ENCODE peak calls at places on chromosome X, in eight cellular contexts. One of them, this sample, is unnamed. For H3K4me1, the result is how much of the 10 kb centered on the place peaks cover.

GRCh38 chrX:13346646-13347045 is 26.8 kb upstream of the ATXN3L start:
- DNase-seq in H9: no peak
- DNase-seq in fibroblast of lung: no peak
- DNase-seq in aorta: no peak
- DNase-seq in kidney: no peak
- DNase-seq in OCI-LY7: no peak
- DNase-seq in NT2/D1: no peak
- DNase-seq in mammary epithelial cell: no peak
- DNase-seq in this sample: no peak

GRCh38 chrX:68693481-68694410 is 46.3 kb downstream of the STARD8 start:
- DNase-seq in kidney: peak
- DNase-seq in H9: peak
- DNase-seq in aorta: peak
- DNase-seq in OCI-LY7: no peak
- DNase-seq in fibroblast of lung: peak
- DNase-seq in NT2/D1: peak
- DNase-seq in mammary epithelial cell: peak
- DNase-seq in this sample: peak

GRCh38 chrX:28491941-28492340 is 95.3 kb upstream of the IL1RAPL1 start:
- DNase-seq in mammary epithelial cell: peak
- DNase-seq in H9: no peak
- DNase-seq in OCI-LY7: no peak
- DNase-seq in aorta: no peak
- DNase-seq in kidney: no peak
- DNase-seq in NT2/D1: no peak
- DNase-seq in fibroblast of lung: no peak
- DNase-seq in this sample: no peak

GRCh38 chrX:82945332-82945731 is 562.8 kb upstream of the POU3F4 start:
- DNase-seq in kidney: no peak
- DNase-seq in H9: no peak
- DNase-seq in mammary epithelial cell: no peak
- DNase-seq in OCI-LY7: no peak
- DNase-seq in fibroblast of lung: no peak
- DNase-seq in aorta: no peak
- DNase-seq in NT2/D1: no peak
- DNase-seq in this sample: no peak

GRCh38 chrX:119156241-119156640 is 28.6 kb upstream of the KIAA1210 start:
- DNase-seq in OCI-LY7: no peak
- DNase-seq in mammary epithelial cell: no peak
- DNase-seq in aorta: no peak
- DNase-seq in H9: no peak
- DNase-seq in fibroblast of lung: no peak
- DNase-seq in kidney: no peak
- DNase-seq in NT2/D1: no peak
- DNase-seq in this sample: no peak

GRCh38 chrX:29155286-29155685 is 568.0 kb downstream of the IL1RAPL1 start:
- DNase-seq in aorta: no peak
- DNase-seq in mammary epithelial cell: no peak
- DNase-seq in fibroblast of lung: no peak
- DNase-seq in NT2/D1: no peak
- DNase-seq in kidney: no peak
- DNase-seq in OCI-LY7: no peak
- DNase-seq in H9: no peak
- DNase-seq in this sample: no peak

GRCh38 chrX:149865390-149865789 is 15.6 kb upstream of the MAGEA8 start:
- DNase-seq in kidney: no peak
- DNase-seq in H9: no peak
- DNase-seq in aorta: no peak
- DNase-seq in OCI-LY7: no peak
- DNase-seq in fibroblast of lung: no peak
- DNase-seq in mammary epithelial cell: no peak
- DNase-seq in NT2/D1: no peak
- DNase-seq in this sample: no peak

GRCh38 chrX:34584781-34585180 is 72.3 kb downstream of the TMEM47 start:
- DNase-seq in OCI-LY7: no peak
- DNase-seq in NT2/D1: no peak
- DNase-seq in kidney: no peak
- DNase-seq in H9: no peak
- DNase-seq in aorta: no peak
- DNase-seq in fibroblast of lung: no peak
- DNase-seq in mammary epithelial cell: peak
- DNase-seq in this sample: no peak

GRCh38 chrX:39398215-39398972 is 597.1 kb downstream of the MID1IP1 start:
- DNase-seq in NT2/D1: no peak
- DNase-seq in fibroblast of lung: no peak
- DNase-seq in aorta: no peak
- DNase-seq in H9: no peak
- DNase-seq in mammary epithelial cell: no peak
- DNase-seq in OCI-LY7: no peak
- DNase-seq in kidney: no peak
- DNase-seq in this sample: no peak

GRCh38 chrX:74085642-74086236 is 218.2 kb upstream of the ZCCHC13 start:
- DNase-seq in kidney: no peak
- DNase-seq in aorta: no peak
- DNase-seq in H9: no peak
- DNase-seq in mammary epithelial cell: no peak
- DNase-seq in NT2/D1: no peak
- DNase-seq in fibroblast of lung: no peak
- DNase-seq in OCI-LY7: no peak
- DNase-seq in this sample: no peak

GRCh38 chrX:1389181-1389992 is 2.5 kb downstream of the SLC25A6 start:
- DNase-seq in fibroblast of lung: no peak
- DNase-seq in kidney: peak
- DNase-seq in mammary epithelial cell: no peak
- DNase-seq in aorta: peak
- DNase-seq in H9: no peak
- DNase-seq in NT2/D1: no peak
- DNase-seq in OCI-LY7: no peak
- DNase-seq in this sample: peak

GRCh38 chrX:386239-386767 is 404 bp downstream of the PPP2R3B start:
- DNase-seq in fibroblast of lung: no peak
- DNase-seq in aorta: peak
- DNase-seq in H9: no peak
- DNase-seq in mammary epithelial cell: no peak
- DNase-seq in NT2/D1: no peak
- DNase-seq in kidney: no peak
- DNase-seq in OCI-LY7: peak
- DNase-seq in this sample: no peak

GRCh38 chrX:37921758-37922157 is 74.4 kb upstream of the DYNLT3 start:
- DNase-seq in mammary epithelial cell: peak
- DNase-seq in H9: no peak
- DNase-seq in aorta: no peak
- DNase-seq in OCI-LY7: no peak
- DNase-seq in kidney: no peak
- DNase-seq in NT2/D1: no peak
- DNase-seq in fibroblast of lung: peak
- DNase-seq in this sample: no peak

GRCh38 chrX:71859637-71860036 is 51.0 kb upstream of the NHSL2 start:
- DNase-seq in fibroblast of lung: peak
- DNase-seq in NT2/D1: peak
- DNase-seq in H9: no peak
- DNase-seq in mammary epithelial cell: peak
- DNase-seq in aorta: no peak
- DNase-seq in OCI-LY7: peak
- DNase-seq in kidney: no peak
- DNase-seq in this sample: no peak

GRCh38 chrX:39336709-39337294 is 535.5 kb downstream of the MID1IP1 start:
- DNase-seq in OCI-LY7: no peak
- DNase-seq in NT2/D1: no peak
- DNase-seq in aorta: no peak
- DNase-seq in kidney: no peak
- DNase-seq in fibroblast of lung: peak
- DNase-seq in mammary epithelial cell: no peak
- DNase-seq in H9: no peak
- DNase-seq in this sample: no peak

GRCh38 chrX:103730746-103731508 is 20.2 kb downstream of the TMEM31 start:
- DNase-seq in NT2/D1: no peak
- DNase-seq in OCI-LY7: no peak
- DNase-seq in aorta: no peak
- DNase-seq in fibroblast of lung: peak
- DNase-seq in H9: no peak
- DNase-seq in mammary epithelial cell: peak
- DNase-seq in kidney: no peak
- DNase-seq in this sample: no peak

GRCh38 chrX:110759785-110760184 is 35.8 kb downstream of the CHRDL1 start:
- DNase-seq in mammary epithelial cell: peak
- DNase-seq in kidney: no peak
- DNase-seq in OCI-LY7: no peak
- DNase-seq in fibroblast of lung: no peak
- DNase-seq in NT2/D1: no peak
- DNase-seq in H9: no peak
- DNase-seq in aorta: no peak
- DNase-seq in this sample: no peak

GRCh38 chrX:679161-679979 is 48.8 kb downstream of the SHOX start:
- DNase-seq in mammary epithelial cell: no peak
- DNase-seq in fibroblast of lung: no peak
- DNase-seq in NT2/D1: no peak
- DNase-seq in H9: no peak
- DNase-seq in aorta: no peak
- DNase-seq in OCI-LY7: no peak
- DNase-seq in kidney: no peak
- DNase-seq in this sample: no peak

GRCh38 chrX:69163936-69164741 is 1.1 kb downstream of the PJA1 start:
- DNase-seq in mammary epithelial cell: no peak
- DNase-seq in H9: peak
- DNase-seq in kidney: no peak
- DNase-seq in NT2/D1: no peak
- DNase-seq in aorta: no peak
- DNase-seq in fibroblast of lung: no peak
- DNase-seq in OCI-LY7: peak
- DNase-seq in this sample: peak

GRCh38 chrX:40832723-40833122 is 97.4 kb upstream of the MED14 start:
- DNase-seq in OCI-LY7: no peak
- DNase-seq in NT2/D1: no peak
- DNase-seq in H9: peak
- DNase-seq in kidney: peak
- DNase-seq in mammary epithelial cell: no peak
- DNase-seq in aorta: no peak
- DNase-seq in fibroblast of lung: no peak
- DNase-seq in this sample: no peak

GRCh38 chrX:154806837-154807501 is 1.7 kb upstream of the MPP1 start:
- DNase-seq in kidney: no peak
- DNase-seq in H9: no peak
- DNase-seq in mammary epithelial cell: no peak
- DNase-seq in NT2/D1: no peak
- DNase-seq in OCI-LY7: no peak
- DNase-seq in fibroblast of lung: no peak
- DNase-seq in aorta: no peak
- DNase-seq in this sample: no peak

DNA sequence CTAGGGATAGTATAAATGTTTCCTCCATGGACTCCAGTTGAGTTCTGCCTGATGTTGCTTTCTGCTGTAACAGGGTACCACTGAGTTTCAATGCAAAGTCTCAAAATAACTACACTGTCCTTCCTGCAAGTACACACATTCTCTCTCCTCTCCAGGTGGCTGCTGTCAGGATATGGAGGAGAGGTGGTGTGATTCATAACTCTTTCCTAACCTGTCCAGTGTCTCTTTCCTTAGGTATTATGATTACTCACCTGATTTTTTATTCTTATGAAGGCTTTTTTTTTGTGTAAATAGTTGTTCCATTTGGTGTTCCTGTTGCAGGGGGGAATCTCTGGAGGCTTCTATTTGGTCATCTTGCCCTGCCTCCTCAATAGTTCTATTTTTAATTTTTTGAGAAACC is 39.8 kb upstream of the POF1B start:
- DNase-seq in OCI-LY7: no peak
- DNase-seq in H9: no peak
- DNase-seq in mammary epithelial cell: peak
- DNase-seq in NT2/D1: no peak
- DNase-seq in fibroblast of lung: no peak
- DNase-seq in kidney: no peak
- DNase-seq in aorta: no peak
- DNase-seq in this sample: no peak
- H3K4me1 ChIP-seq in OCI-LY7: under half
- H3K4me1 ChIP-seq in H9: under half
- H3K4me1 ChIP-seq in mammary epithelial cell: under half
- H3K4me1 ChIP-seq in NT2/D1: under half
- H3K4me1 ChIP-seq in fibroblast of lung: under half
- H3K4me1 ChIP-seq in kidney: under half
- H3K4me1 ChIP-seq in aorta: under half
- H3K4me1 ChIP-seq in this sample: under half

GRCh38 chrX:78103001-78103634 is 930 bp upstream of the PGK1 start:
- DNase-seq in fibroblast of lung: no peak
- DNase-seq in aorta: no peak
- DNase-seq in mammary epithelial cell: no peak
- DNase-seq in OCI-LY7: no peak
- DNase-seq in H9: no peak
- DNase-seq in kidney: no peak
- DNase-seq in NT2/D1: no peak
- DNase-seq in this sample: no peak
- H3K4me1 ChIP-seq in fibroblast of lung: under half
- H3K4me1 ChIP-seq in aorta: under half
- H3K4me1 ChIP-seq in mammary epithelial cell: under half
- H3K4me1 ChIP-seq in OCI-LY7: under half
- H3K4me1 ChIP-seq in H9: under half
- H3K4me1 ChIP-seq in kidney: under half
- H3K4me1 ChIP-seq in NT2/D1: under half
- H3K4me1 ChIP-seq in this sample: under half

DNA sequence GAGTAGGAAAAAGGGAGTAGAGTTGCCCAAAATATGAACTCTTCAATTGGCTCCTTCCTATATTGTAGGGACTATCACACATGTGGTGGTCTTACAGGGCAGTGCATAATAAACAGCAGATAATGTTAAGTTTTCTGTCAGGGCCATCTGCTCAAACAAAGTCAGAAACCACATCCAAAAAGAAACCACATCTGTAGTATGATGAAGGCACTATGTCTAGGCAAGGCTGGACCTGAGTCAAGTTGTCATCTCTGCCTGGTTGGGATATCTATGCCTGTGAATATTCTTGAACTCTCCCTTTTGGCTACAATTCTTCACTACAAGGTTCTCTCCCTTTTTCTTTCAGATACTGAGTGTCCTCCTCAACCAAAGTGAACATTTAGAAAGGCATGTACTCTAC is 109.4 kb upstream of the C1GALT1C1 start:
- DNase-seq in H9: no peak
- DNase-seq in fibroblast of lung: no peak
- DNase-seq in aorta: no peak
- DNase-seq in NT2/D1: no peak
- DNase-seq in mammary epithelial cell: no peak
- DNase-seq in OCI-LY7: no peak
- DNase-seq in kidney: no peak
- DNase-seq in this sample: no peak
- H3K4me1 ChIP-seq in H9: under half
- H3K4me1 ChIP-seq in fibroblast of lung: under half
- H3K4me1 ChIP-seq in aorta: under half
- H3K4me1 ChIP-seq in NT2/D1: under half
- H3K4me1 ChIP-seq in mammary epithelial cell: under half
- H3K4me1 ChIP-seq in OCI-LY7: under half
- H3K4me1 ChIP-seq in kidney: under half
- H3K4me1 ChIP-seq in this sample: under half

DNA sequence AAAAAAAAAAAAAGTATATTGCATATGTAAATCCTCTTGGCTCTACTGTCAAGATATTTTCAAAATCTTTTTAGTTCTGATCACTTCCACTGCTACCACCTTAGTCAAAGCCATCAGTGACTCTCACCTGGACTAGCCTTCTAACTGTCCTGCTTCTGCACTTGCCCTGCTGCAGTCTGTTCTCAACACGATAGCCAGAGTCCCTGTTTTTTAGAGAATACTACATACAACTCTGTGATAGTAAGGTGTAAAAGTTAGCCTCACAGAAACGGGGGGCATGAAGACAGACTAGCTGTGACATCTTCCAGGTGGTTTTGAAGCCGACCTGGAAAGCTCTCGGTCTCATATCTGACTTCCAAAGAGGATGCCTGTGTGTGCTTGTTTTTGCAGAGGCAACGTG is 24.6 kb downstream of the EIF2S3 start:
- DNase-seq in mammary epithelial cell: no peak
- DNase-seq in OCI-LY7: no peak
- DNase-seq in kidney: no peak
- DNase-seq in aorta: no peak
- DNase-seq in fibroblast of lung: no peak
- DNase-seq in H9: no peak
- DNase-seq in NT2/D1: no peak
- DNase-seq in this sample: no peak
- H3K4me1 ChIP-seq in mammary epithelial cell: under half
- H3K4me1 ChIP-seq in OCI-LY7: under half
- H3K4me1 ChIP-seq in kidney: under half
- H3K4me1 ChIP-seq in aorta: under half
- H3K4me1 ChIP-seq in fibroblast of lung: under half
- H3K4me1 ChIP-seq in H9: under half
- H3K4me1 ChIP-seq in NT2/D1: under half
- H3K4me1 ChIP-seq in this sample: under half